ENCODE peak calls at places on chromosomes 6 and 20, in five cellular contexts. D is H1, R is A549, U is HepG2, L is K562. Q is an unnamed sample.

GRCh38 chr6:43702522-43703440 is 15.2 kb upstream of the MRPS18A start:
- DNase-seq in U (peak; percentile 93), R (peak; percentile 92), L (peak; percentile 99), D (peak; percentile 90), Q (no peak)

GRCh38 chr6:43803783-43804549 is 34.0 kb downstream of the VEGFA start:
- DNase-seq in L (no peak), U (peak; percentile 56), D (no peak), R (no peak), Q (no peak)

GRCh38 chr20:32538526-32538918 is 46.6 kb downstream of the NOL4L start:
- DNase-seq in D (no peak), U (no peak), L (no peak), R (no peak), Q (no peak)

GRCh38 chr6:28816909-28817807 is 106.6 kb downstream of the TRIM27 start:
- DNase-seq in R (peak; percentile 81), L (peak; percentile 63), D (peak; percentile 81), U (peak; percentile 67), Q (no peak)

GRCh38 chr20:62637521-62638054 is 4.7 kb upstream of the SLCO4A1 start:
- DNase-seq in L (no peak), U (no peak), D (no peak), R (no peak), Q (no peak)

GRCh38 chr6:53916804-53917463 is 122.1 kb downstream of the LRRC1 start:
- DNase-seq in D (no peak), U (no peak), R (no peak), L (no peak), Q (no peak)

GRCh38 chr6:57113105-57113504 is 23.1 kb downstream of the ZNF451 start:
- DNase-seq in L (no peak), R (no peak), D (no peak), U (no peak), Q (no peak)

GRCh38 chr6:111414373-111414772 is 68.6 kb downstream of the REV3L start:
- DNase-seq in D (no peak), L (no peak), U (no peak), R (no peak), Q (no peak)

GRCh38 chr6:155883741-155884140 is 428.1 kb upstream of the NOX3 start:
- DNase-seq in L (no peak), R (no peak), U (no peak), D (no peak), Q (no peak)

GRCh38 chr6:90495216-90495817 is 91.6 kb downstream of the MAP3K7 start:
- DNase-seq in L (no peak), D (no peak), R (no peak), U (no peak), Q (no peak)
- TF ChIP-seq KDM1A in L (no peak), D (peak; percentile 53), R (no peak), U (no peak), Q (no peak)

GRCh38 chr6:170124836-170125235 is 166.0 kb downstream of the DLL1 start:
- DNase-seq in R (no peak), L (no peak), U (no peak), D (peak; percentile 32), Q (no peak)
- TF ChIP-seq KDM1A in R (no peak), L (no peak), U (no peak), D (no peak), Q (no peak)

GRCh38 chr20:48769111-48769879 is 58.5 kb downstream of the PREX1 start:
- DNase-seq in U (no peak), L (peak; percentile 35), D (no peak), R (no peak), Q (no peak)
- TF ChIP-seq KDM1A in U (no peak), L (peak; percentile 68), D (peak; percentile 83), R (no peak), Q (no peak)

DNA sequence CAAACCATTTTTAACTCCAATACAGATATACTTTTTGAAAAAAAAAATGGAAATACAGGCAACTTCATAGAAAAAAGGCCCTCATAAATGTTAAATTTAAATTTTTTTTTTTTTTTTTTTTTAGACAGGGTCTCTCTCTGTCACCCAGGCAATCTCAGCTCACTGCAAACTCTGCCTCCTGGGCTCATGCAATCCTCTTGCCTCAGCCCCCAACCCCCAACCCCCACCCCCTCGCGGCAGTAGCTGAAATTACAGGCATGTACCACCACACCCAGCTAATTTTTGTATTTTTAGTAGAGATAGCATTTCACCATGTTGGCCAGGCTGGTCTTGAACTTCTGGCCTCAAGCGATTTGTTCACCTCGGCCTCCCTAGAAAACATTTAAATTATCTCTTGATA is 12.8 kb upstream of the ULBP3 start:
- DNase-seq in R (no peak), U (no peak), L (no peak), D (no peak), Q (no peak)
- TF ChIP-seq KDM1A in R (no peak), U (no peak), L (no peak), D (no peak), Q (no peak)

GRCh38 chr6:35729349-35729678 is 7.5 kb upstream of the ARMC12 start:
- DNase-seq in D (no peak), U (no peak), L (no peak), R (no peak), Q (no peak)

GRCh38 chr6:35729722-35730121 is 7.1 kb upstream of the ARMC12 start:
- DNase-seq in R (no peak), U (no peak), L (no peak), D (no peak), Q (no peak)

GRCh38 chr6:35731736-35732532 is 4.9 kb upstream of the ARMC12 start:
- DNase-seq in D (peak; percentile 95), L (peak; percentile 98), R (peak; percentile 83), U (peak; percentile 96), Q (peak; percentile 67)

GRCh38 chr6:35730745-35731413 is 6.0 kb upstream of the ARMC12 start:
- DNase-seq in U (no peak), D (no peak), L (no peak), R (peak; percentile 23), Q (no peak)

GRCh38 chr6:35731414-35731735 is 5.5 kb upstream of the ARMC12 start:
- DNase-seq in R (peak; percentile 83), L (peak; percentile 93), U (peak; percentile 89), D (peak; percentile 99), Q (peak; percentile 72)
- TF ChIP-seq KDM1A in R (no peak), L (peak; percentile 64), U (peak; percentile 85), D (no peak), Q (no peak)

GRCh38 chr6:135144678-135145508 is 36.2 kb upstream of the MYB start:
- DNase-seq in U (peak; percentile 34), L (peak; percentile 48), D (no peak), R (peak; percentile 17), Q (no peak)
- TF ChIP-seq KDM1A in U (no peak), L (no peak), D (no peak), R (no peak), Q (no peak)

GRCh38 chr6:112502348-112503130 is 155.4 kb downstream of the RFPL4B start:
- DNase-seq in L (no peak), D (no peak), U (no peak), R (no peak), Q (no peak)

GRCh38 chr6:112503210-112503609 is 156.1 kb downstream of the RFPL4B start:
- DNase-seq in L (no peak), U (no peak), R (no peak), D (no peak), Q (no peak)

GRCh38 chr6:112501705-112502104 is 154.6 kb downstream of the RFPL4B start:
- DNase-seq in L (no peak), D (no peak), R (no peak), U (no peak), Q (no peak)
- TF ChIP-seq KDM1A in L (no peak), D (no peak), R (no peak), U (no peak), Q (no peak)

Q was measured in GM12878.